ENCODE peak calls at places on chromosomes 7 and 10, in four cellular contexts. R is HepG2, L is GM12878, D is A549. S is an unnamed sample.

GRCh38 chr10:34941471-34942357 is 126.6 kb upstream of the PARD3 start:
- DNase-seq in R (no peak), D (no peak), L (no peak), S (no peak)

GRCh38 chr10:77504870-77505257 is 132.7 kb downstream of the KCNMA1 start:
- DNase-seq in D (peak; percentile 49), R (no peak), L (no peak), S (no peak)

GRCh38 chr7:139603282-139603681 is 79.8 kb downstream of the CLEC2L start:
- DNase-seq in R (no peak), D (no peak), L (no peak), S (peak; percentile 59)

GRCh38 chr10:87861034-87861433 is 2.3 kb downstream of the KLLN start:
- DNase-seq in D (no peak), R (no peak), L (no peak), S (no peak)

GRCh38 chr7:74023786-74024185 is 4.2 kb upstream of the ELN start:
- DNase-seq in R (no peak), D (no peak), L (no peak), S (no peak)

GRCh38 chr10:8403711-8404371 is 349.4 kb downstream of the GATA3 start:
- DNase-seq in L (no peak), R (no peak), D (no peak), S (no peak)

GRCh38 chr7:47381132-47381495 is 200.8 kb downstream of the TNS3 start:
- DNase-seq in D (no peak), L (no peak), R (no peak), S (no peak)

GRCh38 chr10:52115823-52116222 is 198.3 kb upstream of the DKK1 start:
- DNase-seq in R (no peak), L (no peak), D (no peak), S (no peak)

GRCh38 chr10:100717166-100717565 is 28.2 kb upstream of the PAX2 start:
- DNase-seq in R (no peak), L (no peak), D (no peak), S (no peak)

GRCh38 chr7:22854158-22855048 is 31.8 kb upstream of the TOMM7 start:
- DNase-seq in D (peak; percentile 85), R (peak; percentile 74), L (peak; percentile 63), S (peak; percentile 29)

GRCh38 chr7:125122225-125122624 is 192.6 kb upstream of the POT1 start:
- DNase-seq in L (no peak), R (no peak), D (no peak), S (peak; percentile 14)

GRCh38 chr10:123858039-123858740 is 33.4 kb downstream of the CPXM2 start:
- DNase-seq in R (no peak), L (no peak), D (no peak), S (peak; percentile 40)

GRCh38 chr10:62463364-62463763 is 89.2 kb downstream of the ZNF365 start:
- DNase-seq in D (no peak), L (no peak), R (no peak), S (no peak)

GRCh38 chr10:29356931-29357330 is 68.1 kb downstream of the LYZL1 start:
- DNase-seq in R (peak; percentile 49), D (no peak), L (no peak), S (no peak)

GRCh38 chr7:144835166-144835611 is 664 bp downstream of the TPK1 start:
- DNase-seq in D (peak; percentile 20), R (peak; percentile 1), L (peak; percentile 21), S (peak; percentile 65)

GRCh38 chr7:91579837-91580236 is 300.7 kb downstream of the MTERF1 start:
- DNase-seq in L (no peak), R (no peak), D (no peak), S (no peak)

GRCh38 chr10:61744469-61744868 is 81.7 kb downstream of the CABCOCO1 start:
- DNase-seq in L (no peak), R (no peak), D (no peak), S (no peak)

GRCh38 chr10:88499569-88500470 is 83.3 kb downstream of the RNLS start:
- DNase-seq in R (no peak), D (no peak), L (no peak), S (no peak)

GRCh38 chr7:47724335-47724982 is 142.5 kb upstream of the TNS3 start:
- DNase-seq in D (no peak), L (no peak), R (peak; percentile 83), S (no peak)

GRCh38 chr7:21261627-21262564 is 166.0 kb upstream of the SP4 start:
- DNase-seq in D (peak; percentile 16), R (peak; percentile 32), L (peak; percentile 12), S (peak; percentile 14)

GRCh38 chr7:47759056-47759706 is 177.3 kb upstream of the TNS3 start:
- DNase-seq in R (no peak), D (peak; percentile 41), L (no peak), S (no peak)

GRCh38 chr10:110192552-110192951 is 14.9 kb upstream of the MXI1 start:
- DNase-seq in L (no peak), R (no peak), D (no peak), S (no peak)

GRCh38 chr7:92360387-92360786 is 86.9 kb upstream of the GATAD1 start:
- DNase-seq in R (no peak), L (no peak), D (no peak), S (no peak)

GRCh38 chr7:18420758-18421157 is 74.8 kb upstream of the HDAC9 start:
- DNase-seq in D (no peak), R (no peak), L (no peak), S (no peak)

GRCh38 chr10:62332406-62332805 is 41.8 kb upstream of the ZNF365 start:
- DNase-seq in L (no peak), R (no peak), D (no peak), S (no peak)

GRCh38 chr7:25722856-25723255 is 429.1 kb upstream of the NFE2L3 start:
- DNase-seq in D (no peak), L (no peak), R (no peak), S (no peak)
- TF ChIP-seq USF2 in D (no peak), L (no peak), R (no peak), S (no peak)

DNA sequence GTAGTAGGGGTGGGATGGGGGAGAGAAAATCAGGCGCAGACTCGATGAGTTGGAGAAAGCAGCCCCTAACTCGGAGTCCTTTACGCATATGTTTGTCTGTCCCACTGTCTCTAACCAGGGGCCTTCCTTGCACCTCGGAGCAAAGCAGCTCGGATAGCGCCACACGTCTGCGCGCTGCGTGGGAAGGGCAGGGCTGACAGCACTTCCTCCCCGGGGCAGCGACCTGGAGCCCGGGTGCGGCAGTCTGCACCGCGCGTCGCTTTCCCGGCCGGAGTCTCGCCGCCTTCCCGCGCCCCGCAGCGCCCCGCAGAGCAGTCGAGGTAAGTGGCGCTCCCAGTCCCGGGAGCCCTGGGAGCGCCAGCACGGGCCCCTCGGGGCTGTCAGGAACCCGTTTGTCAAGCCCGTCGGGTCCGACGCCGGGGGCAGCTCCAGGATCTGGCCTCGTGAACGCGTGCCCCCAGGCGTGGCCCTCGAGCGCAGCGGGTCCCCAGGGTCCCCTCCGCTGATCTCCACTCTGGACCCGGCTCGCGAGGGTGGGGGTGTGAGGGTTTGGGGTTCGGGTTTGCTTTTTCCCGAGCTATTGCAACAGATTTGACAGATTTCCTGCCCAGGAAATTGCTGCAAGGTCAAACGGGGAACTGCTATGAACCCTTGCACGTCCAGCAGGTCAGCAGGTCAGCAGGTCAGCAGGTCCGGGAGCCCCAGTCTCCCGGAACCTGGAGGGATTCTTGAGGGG is 561 bp downstream of the APBB1IP start:
- DNase-seq in D (no peak), R (no peak), L (no peak), S (peak; percentile 16)
- TF ChIP-seq PBX3 in D (no peak), R (no peak), L (no peak), S (no peak)

GRCh38 chr7:30697716-30698460 is 15.6 kb upstream of the CRHR2 start:
- DNase-seq in L (no peak), D (no peak), R (no peak), S (no peak)

GRCh38 chr7:30692438-30692837 is 10.2 kb upstream of the CRHR2 start:
- DNase-seq in D (no peak), L (no peak), R (no peak), S (no peak)

GRCh38 chr7:30694774-30695721 is 12.8 kb upstream of the CRHR2 start:
- DNase-seq in R (no peak), D (no peak), L (no peak), S (no peak)

GRCh38 chr7:30692882-30693281 is 10.6 kb upstream of the CRHR2 start:
- DNase-seq in L (no peak), D (no peak), R (no peak), S (no peak)

GRCh38 chr7:30694218-30694745 is 12.0 kb upstream of the CRHR2 start:
- DNase-seq in L (no peak), D (no peak), R (peak; percentile 39), S (no peak)
- TF ChIP-seq USF2 in L (no peak), D (no peak), R (no peak), S (no peak)

GRCh38 chr10:97292097-97292861 is at the start of gene ARHGAP19:
- DNase-seq in R (peak; percentile 99), D (peak; percentile 97), L (peak; percentile 95), S (peak; percentile 92)

GRCh38 chr10:97297556-97298222 is 5.3 kb upstream of the ARHGAP19 start:
- DNase-seq in R (peak; percentile 54), L (no peak), D (no peak), S (no peak)

GRCh38 chr10:97292862-97293198 is 393 bp upstream of the ARHGAP19 start:
- DNase-seq in D (no peak), L (no peak), R (no peak), S (no peak)

GRCh38 chr10:97302088-97302791 is 9.8 kb upstream of the ARHGAP19 start:
- DNase-seq in L (no peak), D (no peak), R (no peak), S (no peak)

DNA sequence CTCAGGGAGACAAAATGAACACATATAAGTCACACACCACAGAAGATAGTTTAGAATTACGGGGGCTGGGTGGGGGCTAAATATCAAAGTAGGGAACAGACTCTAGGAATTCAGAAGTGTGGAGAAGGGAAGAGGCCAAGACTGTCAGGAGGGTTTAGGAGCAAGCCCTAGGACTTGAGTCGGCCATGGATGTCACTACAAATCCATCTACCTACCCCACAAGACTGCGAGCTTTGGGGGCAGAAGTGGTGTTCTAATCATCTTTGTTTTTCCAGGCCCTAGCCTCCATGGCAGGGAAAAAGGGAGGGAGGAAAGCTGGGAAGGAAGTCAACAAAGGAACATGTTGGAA is 5.8 kb upstream of the ARHGAP19 start:
- DNase-seq in R (no peak), D (no peak), L (no peak), S (no peak)
- TF ChIP-seq PBX3 in R (no peak), D (no peak), L (no peak), S (no peak)

GRCh38 chr7:120806669-120807068 is 51.3 kb downstream of the TSPAN12 start:
- DNase-seq in D (no peak), R (no peak), L (no peak), S (no peak)

GRCh38 chr7:120805636-120806388 is 52.1 kb downstream of the TSPAN12 start:
- DNase-seq in D (peak; percentile 51), L (peak; percentile 53), R (peak; percentile 44), S (peak; percentile 59)

GRCh38 chr7:120799147-120799546 is 58.8 kb downstream of the TSPAN12 start:
- DNase-seq in L (no peak), D (no peak), R (no peak), S (no peak)

GRCh38 chr7:120799813-120800483 is 58.0 kb downstream of the TSPAN12 start:
- DNase-seq in L (no peak), R (no peak), D (no peak), S (no peak)

DNA sequence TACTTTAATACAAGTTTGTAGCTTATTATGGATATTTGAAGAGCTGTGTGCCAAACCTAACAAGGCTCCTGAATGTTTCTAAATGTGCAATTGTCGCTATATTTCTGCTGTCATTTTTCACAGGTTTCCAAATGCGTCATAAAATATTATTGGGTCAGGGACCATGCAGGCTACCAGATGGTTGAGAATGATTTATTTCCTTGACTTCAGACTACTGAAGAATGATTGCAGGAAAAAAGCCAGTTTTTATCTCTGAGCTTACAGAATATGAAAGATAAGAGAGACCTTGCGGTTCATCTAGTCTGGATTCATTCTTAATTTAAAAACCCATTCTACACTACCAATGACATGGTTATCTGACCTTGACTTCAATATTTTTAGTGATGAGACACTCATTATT is 55.2 kb downstream of the TSPAN12 start:
- DNase-seq in D (no peak), R (no peak), L (no peak), S (no peak)
- TF ChIP-seq USF2 in D (no peak), R (no peak), L (no peak), S (no peak)

S was measured in SK-N-SH.